ENCODE peak calls at places on chromosomes 4 and X, in nine cellular contexts. U, E, I, T, S, Y, C, A and Z are unnamed samples.

GRCh38 chr4:75844151-75844662 is 58.0 kb downstream of the PPEF2 start:
- DNase-seq in C (no peak), T (no peak), E (no peak), A (no peak), S (no peak), U (no peak), I (peak), Y (no peak), Z (no peak)

GRCh38 chr4:98510757-98511517 is 147.5 kb downstream of the TSPAN5 start:
- DNase-seq in I (no peak), A (no peak), S (no peak), E (no peak), C (no peak), T (no peak), U (no peak), Y (no peak), Z (no peak)

GRCh38 chrX:24341795-24342194 is 18.6 kb upstream of the SUPT20HL1 start:
- DNase-seq in U (no peak), Y (no peak), C (no peak), A (no peak), E (no peak), T (no peak), I (no peak), S (no peak), Z (peak)

GRCh38 chr4:40462326-40462725 is 127.2 kb downstream of the CHRNA9 start:
- DNase-seq in E (no peak), T (no peak), C (no peak), I (no peak), A (peak), Y (no peak), U (no peak), S (no peak), Z (no peak)

GRCh38 chrX:118756111-118756510 is 28.7 kb downstream of the IL13RA1 start:
- DNase-seq in Y (no peak), S (no peak), C (no peak), U (no peak), I (no peak), T (no peak), E (no peak), A (no peak), Z (no peak)

GRCh38 chrX:38641197-38641596 is 79.9 kb downstream of the TSPAN7 start:
- DNase-seq in E (no peak), I (no peak), C (no peak), U (no peak), T (no peak), Y (no peak), S (no peak), A (no peak), Z (no peak)

GRCh38 chr4:24573582-24573981 is 10.8 kb downstream of the DHX15 start:
- DNase-seq in E (no peak), C (no peak), U (no peak), T (no peak), Y (no peak), A (no peak), I (no peak), S (no peak), Z (no peak)

GRCh38 chr4:25837107-25837506 is 25.7 kb downstream of the SEL1L3 start:
- DNase-seq in I (no peak), C (no peak), Y (no peak), U (no peak), S (no peak), A (no peak), T (no peak), E (no peak), Z (no peak)

GRCh38 chr4:88722828-88723227 is 25.2 kb upstream of the NAP1L5 start:
- DNase-seq in S (no peak), Y (no peak), E (no peak), A (no peak), I (no peak), C (no peak), U (no peak), T (no peak), Z (no peak)

GRCh38 chr4:62301500-62301899 is 1101.4 kb downstream of the ADGRL3 start:
- DNase-seq in U (no peak), A (no peak), E (no peak), Y (no peak), C (no peak), T (no peak), S (no peak), I (no peak), Z (no peak)

GRCh38 chr4:182807346-182807745 is 109.8 kb downstream of the DCTD start:
- DNase-seq in I (no peak), S (no peak), C (no peak), T (no peak), A (no peak), E (no peak), Y (no peak), U (no peak), Z (no peak)

GRCh38 chr4:165668694-165669093 is 204.3 kb upstream of the TLL1 start:
- DNase-seq in I (no peak), T (no peak), A (no peak), C (no peak), E (no peak), S (no peak), U (no peak), Y (no peak), Z (no peak)

GRCh38 chrX:13099121-13099520 is 54.7 kb upstream of the FAM9C start:
- DNase-seq in A (no peak), Y (no peak), U (no peak), E (no peak), T (no peak), S (no peak), C (no peak), I (no peak), Z (no peak)

GRCh38 chrX:123648028-123648810 is 84.6 kb downstream of the THOC2 start:
- DNase-seq in A (no peak), E (no peak), C (no peak), I (peak), S (no peak), T (peak), U (peak), Y (peak), Z (peak)

GRCh38 chr4:52856802-52857201 is 5.3 kb upstream of the RASL11B start:
- DNase-seq in A (no peak), E (no peak), S (no peak), C (no peak), Y (no peak), I (no peak), U (no peak), T (no peak), Z (no peak)

GRCh38 chr4:115165503-115165902 is 52.1 kb upstream of the NDST4 start:
- DNase-seq in Y (no peak), T (no peak), A (no peak), C (no peak), I (no peak), S (no peak), E (no peak), U (no peak), Z (peak)

GRCh38 chr4:61520688-61521160 is 320.6 kb downstream of the ADGRL3 start:
- DNase-seq in S (no peak), I (no peak), Y (no peak), A (no peak), U (peak), E (no peak), T (no peak), C (no peak), Z (no peak)

GRCh38 chr4:185779520-185779919 is 32.5 kb downstream of the SORBS2 start:
- DNase-seq in I (peak), C (no peak), Y (no peak), S (no peak), T (no peak), A (no peak), U (no peak), E (no peak), Z (no peak)

GRCh38 chrX:80808854-80809493 is 703 bp downstream of the BRWD3 start:
- DNase-seq in T (no peak), C (no peak), E (peak), U (no peak), Y (peak), S (no peak), I (no peak), A (no peak), Z (no peak)

GRCh38 chr4:104815593-104816156 is 321.0 kb upstream of the CXXC4 start:
- DNase-seq in E (no peak), C (no peak), Y (no peak), T (no peak), U (no peak), A (no peak), I (no peak), S (no peak), Z (no peak)

GRCh38 chr4:177464026-177464425 is 21.8 kb upstream of the AGA start:
- DNase-seq in A (no peak), I (no peak), S (no peak), Y (no peak), U (no peak), T (no peak), E (no peak), C (no peak), Z (no peak)

GRCh38 chr4:13701937-13702446 is 74.5 kb upstream of the BOD1L1 start:
- DNase-seq in C (no peak), S (peak), A (no peak), T (no peak), I (peak), Y (no peak), U (no peak), E (no peak), Z (no peak)

GRCh38 chr4:163649557-163650091 is 155.1 kb downstream of the TMA16 start:
- DNase-seq in E (no peak), Y (no peak), U (no peak), S (no peak), C (no peak), I (no peak), T (no peak), A (no peak), Z (no peak)

GRCh38 chr4:116796022-116796421 is 289.4 kb downstream of the TRAM1L1 start:
- DNase-seq in I (no peak), T (peak), S (no peak), A (no peak), E (no peak), C (no peak), U (no peak), Y (no peak), Z (no peak)

GRCh38 chr4:137536789-137537561 is 4.7 kb upstream of the PCDH18 start:
- DNase-seq in E (no peak), S (no peak), A (no peak), C (no peak), Y (no peak), T (peak), U (no peak), I (no peak), Z (no peak)

GRCh38 chrX:97306771-97307470 is 423.2 kb downstream of the RPA4 start:
- DNase-seq in E (no peak), U (no peak), Y (no peak), A (no peak), C (no peak), S (no peak), T (no peak), I (no peak), Z (no peak)

GRCh38 chrX:135345328-135345645 is 36.0 kb downstream of the ETDC start:
- DNase-seq in A (no peak), T (no peak), I (no peak), C (no peak), U (peak), S (no peak), Y (peak), E (peak), Z (peak)

GRCh38 chr4:98566491-98567008 is 91.9 kb downstream of the TSPAN5 start:
- DNase-seq in S (no peak), I (no peak), U (no peak), Y (no peak), T (no peak), C (no peak), E (no peak), A (no peak), Z (no peak)

GRCh38 chr4:11732155-11732554 is 303.5 kb upstream of the HS3ST1 start:
- DNase-seq in I (no peak), Y (peak), U (peak), A (no peak), E (no peak), T (no peak), C (no peak), S (no peak), Z (no peak)

GRCh38 chrX:110139172-110139571 is 136.3 kb downstream of the TMEM164 start:
- DNase-seq in Y (no peak), E (no peak), I (no peak), A (no peak), U (no peak), C (no peak), S (no peak), T (no peak), Z (no peak)

GRCh38 chr4:80199947-80200346 is 2.6 kb downstream of the PRDM8 start:
- DNase-seq in C (no peak), E (no peak), S (no peak), Y (no peak), I (no peak), U (no peak), T (no peak), A (no peak), Z (no peak)

GRCh38 chr4:54231419-54232150 is 2.5 kb downstream of the PDGFRA start:
- DNase-seq in U (no peak), T (no peak), Y (no peak), I (no peak), A (no peak), C (no peak), E (peak), S (no peak), Z (no peak)

GRCh38 chrX:65750674-65751469 is 83.4 kb downstream of the MSN start:
- DNase-seq in S (no peak), E (no peak), T (no peak), I (no peak), C (no peak), Y (peak), A (no peak), U (no peak), Z (no peak)

GRCh38 chr4:114163051-114163450 is 183.6 kb upstream of the ARSJ start:
- DNase-seq in E (no peak), Y (no peak), I (no peak), C (no peak), U (no peak), S (no peak), T (no peak), A (no peak), Z (no peak)

GRCh38 chr4:25129926-25130325 is 30.3 kb downstream of the SEPSECS start:
- DNase-seq in Y (no peak), I (no peak), U (no peak), A (no peak), S (no peak), T (no peak), E (no peak), C (no peak), Z (no peak)

GRCh38 chr4:150145090-150145949 is 67.1 kb downstream of the DCLK2 start:
- DNase-seq in S (no peak), I (no peak), T (no peak), U (no peak), C (no peak), E (no peak), A (no peak), Y (no peak), Z (no peak)

DNA sequence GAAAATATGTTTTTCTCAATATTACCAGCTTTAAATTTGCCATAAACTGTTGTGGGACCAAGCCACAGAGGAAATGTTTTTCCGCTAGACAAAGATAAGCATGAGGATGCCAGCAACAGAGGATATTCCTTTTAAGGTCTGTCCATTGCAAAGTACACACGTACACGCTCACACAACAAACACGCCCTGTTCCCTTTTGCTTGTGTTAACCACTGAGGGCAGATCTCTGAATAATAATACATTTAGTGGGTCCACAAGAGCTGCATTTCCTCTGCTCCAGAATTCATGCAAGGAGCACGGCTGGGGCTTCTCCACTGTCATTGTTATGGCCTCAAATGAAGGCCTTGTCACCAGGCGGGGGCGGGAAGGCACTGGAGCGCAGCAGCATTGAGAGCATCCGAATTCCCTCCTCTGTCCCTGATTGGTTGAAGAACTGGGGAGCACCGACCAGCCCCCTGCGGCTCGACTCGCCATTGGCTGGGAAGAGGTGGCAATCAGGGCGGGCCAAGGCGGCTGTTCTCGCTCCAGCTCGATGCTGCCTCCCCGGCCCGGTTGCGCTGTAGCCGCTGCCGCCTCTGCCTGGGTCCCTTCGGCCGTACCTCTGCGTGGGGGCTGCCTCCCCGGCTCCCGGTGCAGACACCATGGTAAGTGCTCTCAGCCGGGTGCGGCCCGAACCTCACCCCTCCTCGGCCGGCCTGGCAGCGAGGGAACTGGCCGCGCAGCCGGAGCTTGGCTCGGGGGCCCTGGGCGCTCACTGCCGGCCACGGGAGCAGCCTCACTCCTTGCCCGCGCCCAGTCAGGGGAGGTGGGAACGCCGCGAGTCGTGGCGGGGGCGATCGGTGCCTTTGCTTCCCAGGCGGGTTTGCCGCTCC is at the start of gene GUCY1B1:
- DNase-seq in C (peak), I (no peak), T (peak), S (no peak), E (peak), A (peak), Y (peak), U (peak), Z (no peak)
- TF ChIP-seq POLR2AphosphoS5 in C (no peak), I (no peak), T (no peak), S (no peak), E (no peak), A (no peak), Y (peak), U (no peak), Z (no peak)

GRCh38 chr4:38968668-38969067 is 63.5 kb downstream of the TMEM156 start:
- DNase-seq in S (no peak), C (no peak), E (no peak), I (no peak), T (no peak), Y (no peak), U (no peak), A (no peak), Z (no peak)

GRCh38 chr4:38964942-38965775 is 67.0 kb downstream of the TMEM156 start:
- DNase-seq in A (no peak), C (no peak), E (no peak), S (no peak), T (no peak), U (no peak), Y (no peak), I (peak), Z (no peak)

GRCh38 chr4:38965866-38966265 is 66.3 kb downstream of the TMEM156 start:
- DNase-seq in I (no peak), Y (no peak), T (no peak), E (no peak), C (no peak), S (no peak), A (no peak), U (no peak), Z (no peak)

GRCh38 chr4:38967260-38968095 is 64.7 kb downstream of the TMEM156 start:
- DNase-seq in S (peak), C (no peak), T (no peak), Y (no peak), E (no peak), I (peak), A (no peak), U (no peak), Z (peak)
- TF ChIP-seq POLR2AphosphoS5 in S (no peak), C (no peak), T (no peak), Y (peak), E (no peak), I (no peak), A (no peak), U (peak), Z (no peak)

DNA sequence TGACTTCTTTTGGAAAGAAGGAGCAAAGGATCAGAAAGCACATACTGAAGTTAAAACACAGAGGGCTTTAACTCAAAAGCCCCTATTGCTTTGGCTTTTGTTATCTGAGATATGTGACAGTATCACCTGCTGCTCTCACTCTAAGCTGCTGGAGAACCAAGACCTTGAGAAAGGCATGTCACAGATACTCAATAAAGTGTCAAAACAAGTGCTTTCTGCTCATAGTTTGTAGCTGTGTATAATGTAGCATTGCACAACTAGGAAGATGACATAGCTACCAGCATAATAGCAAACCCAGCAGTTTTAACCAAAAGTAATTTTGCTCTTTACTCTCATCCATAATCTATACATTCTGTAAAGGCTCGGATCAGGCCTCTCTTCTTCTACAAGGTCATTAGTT is 159.6 kb downstream of the LHFPL1 start:
- DNase-seq in E (no peak), C (no peak), Y (no peak), A (no peak), T (no peak), I (no peak), U (no peak), S (no peak), Z (no peak)
- TF ChIP-seq POLR2AphosphoS5 in E (no peak), C (no peak), Y (no peak), A (no peak), T (no peak), I (no peak), U (no peak), S (no peak), Z (no peak)

GRCh38 chr4:109969909-109970308 is 57.2 kb downstream of the EGF start:
- DNase-seq in S (no peak), U (no peak), Y (no peak), T (no peak), C (no peak), I (peak), A (no peak), E (no peak), Z (peak)
- TF ChIP-seq POLR2AphosphoS5 in S (no peak), U (no peak), Y (no peak), T (no peak), C (no peak), I (no peak), A (no peak), E (no peak), Z (no peak)

DNA sequence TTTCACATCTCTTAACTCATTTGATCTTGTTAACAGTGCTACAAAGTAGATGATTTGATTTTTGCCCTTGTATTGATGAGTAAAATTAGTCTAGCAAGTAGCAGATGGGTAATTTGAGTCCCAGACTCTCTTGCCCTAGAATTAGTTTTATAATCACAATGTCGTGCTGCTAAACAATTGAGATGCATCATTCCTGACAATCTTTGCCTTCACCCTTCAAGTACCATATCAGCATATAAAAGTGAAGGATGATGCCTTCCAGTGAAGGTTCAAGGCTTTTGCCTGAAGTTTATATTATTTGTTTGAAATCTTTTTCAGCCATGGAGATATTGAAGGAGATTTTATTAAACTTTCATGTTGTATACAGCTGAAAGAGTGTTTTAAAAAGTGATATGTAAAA is 141.4 kb downstream of the GRID2 start:
- DNase-seq in U (no peak), A (no peak), C (no peak), T (no peak), I (no peak), Y (no peak), S (no peak), E (no peak), Z (no peak)
- TF ChIP-seq POLR2AphosphoS5 in U (no peak), A (no peak), C (no peak), T (no peak), I (no peak), Y (no peak), S (no peak), E (no peak), Z (no peak)

DNA sequence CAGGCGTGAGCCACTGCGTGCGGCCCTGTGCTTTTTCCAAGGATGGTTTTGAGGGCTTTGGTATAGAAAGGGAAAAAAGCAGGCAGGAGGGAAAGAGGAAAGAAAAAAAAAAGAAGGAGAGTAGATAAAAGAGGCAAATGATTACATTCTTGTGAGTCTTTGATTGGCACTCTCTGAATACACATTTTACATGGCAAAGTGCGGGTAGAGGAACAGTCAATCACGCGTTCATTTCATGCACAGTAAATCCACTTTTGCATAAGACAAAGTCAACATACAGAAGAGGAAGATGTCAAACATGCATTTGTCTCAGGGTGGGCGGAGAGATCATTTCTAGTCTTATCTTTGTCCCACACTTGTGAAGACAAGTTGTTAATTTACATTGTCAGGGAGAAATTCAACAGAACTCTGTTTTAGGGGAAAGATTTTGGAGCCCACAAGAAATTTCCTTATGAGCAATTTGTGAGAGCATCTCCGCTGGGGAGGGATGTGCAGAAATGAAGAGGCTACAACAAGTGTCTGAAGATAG is 183.2 kb downstream of the DHRSX start:
- DNase-seq in I (no peak), E (no peak), U (no peak), Y (no peak), S (no peak), A (no peak), T (no peak), C (no peak), Z (no peak)
- TF ChIP-seq POLR2AphosphoS5 in I (no peak), E (no peak), U (no peak), Y (no peak), S (no peak), A (no peak), T (no peak), C (no peak), Z (no peak)

GRCh38 chrX:18833071-18833731 is 125.8 kb downstream of the PPEF1 start:
- DNase-seq in I (no peak), E (peak), C (no peak), Y (no peak), U (no peak), T (no peak), S (no peak), A (no peak), Z (no peak)
- TF ChIP-seq POLR2AphosphoS5 in I (no peak), E (no peak), C (no peak), Y (no peak), U (no peak), T (no peak), S (no peak), A (no peak), Z (no peak)